ENCODE peak calls at places on chromosomes 2 and 18, in four cellular contexts. O, Q, D and P are unnamed samples.
A peak's percentile ranks its signal among the peaks of the same experiment; 100 is the strongest.

GRCh38 chr2:119744335-119744939 is 15.3 kb upstream of the PTPN4 start:
- DNase-seq in D (no peak), Q (no peak), O (no peak), P (no peak)

GRCh38 chr2:47321411-47322031 is 81.4 kb upstream of the MSH2 start:
- DNase-seq in D (no peak), O (no peak), Q (no peak), P (no peak)

GRCh38 chr2:233867993-233868532 is at the start of gene MSL3B:
- DNase-seq in O (peak; percentile 54), D (no peak), Q (no peak), P (peak; percentile 58)

GRCh38 chr18:6543330-6543908 is 128.7 kb upstream of the L3MBTL4 start:
- DNase-seq in D (no peak), Q (no peak), O (no peak), P (no peak)

GRCh38 chr2:146927080-146927714 is 917.6 kb upstream of the ACVR2A start:
- DNase-seq in D (peak; percentile 31), Q (peak; percentile 37), O (peak; percentile 25), P (no peak)

GRCh38 chr2:183172220-183172887 is 48.1 kb downstream of the NUP35 start:
- DNase-seq in D (no peak), Q (no peak), O (no peak), P (no peak)

GRCh38 chr2:162058973-162059668 is 14.9 kb downstream of the DPP4 start:
- DNase-seq in Q (no peak), D (no peak), O (no peak), P (no peak)

GRCh38 chr2:85702172-85702571 is 8.0 kb downstream of the GNLY start:
- DNase-seq in O (no peak), Q (no peak), D (no peak), P (no peak)

GRCh38 chr2:105843797-105844374 is 99.2 kb downstream of the NCK2 start:
- DNase-seq in O (no peak), Q (no peak), D (no peak), P (no peak)

GRCh38 chr2:203636896-203637818 is 69.3 kb upstream of the CD28 start:
- DNase-seq in Q (no peak), D (no peak), O (no peak), P (no peak)

GRCh38 chr18:59665057-59666007 is 31.9 kb downstream of the CCBE1 start:
- DNase-seq in D (no peak), Q (no peak), O (no peak), P (no peak)

GRCh38 chr2:98269830-98270229 is 76.4 kb upstream of the CNGA3 start:
- DNase-seq in O (no peak), D (no peak), Q (no peak), P (no peak)

GRCh38 chr18:31598021-31598805 is 6.5 kb downstream of the TTR start:
- DNase-seq in D (no peak), O (no peak), Q (no peak), P (no peak)

GRCh38 chr18:79375441-79375840 is 20.3 kb upstream of the NFATC1 start:
- DNase-seq in Q (no peak), O (no peak), D (no peak), P (no peak)

GRCh38 chr2:101149241-101150192 is 1.7 kb downstream of the TBC1D8 start:
- DNase-seq in D (no peak), O (peak; percentile 61), Q (no peak), P (no peak)
- TF ChIP-seq POLR2A in D (no peak), O (peak; percentile 25), Q (no peak), P (no peak)

GRCh38 chr18:48952287-48953095 is 1.7 kb upstream of the SMAD7 start:
- DNase-seq in O (peak; percentile 85), D (peak; percentile 85), Q (no peak), P (no peak)
- TF ChIP-seq POLR2A in O (peak; percentile 88), D (peak; percentile 37), Q (no peak), P (no peak)

GRCh38 chr2:237557633-237558015 is 8.8 kb upstream of the PRLH start:
- DNase-seq in D (no peak), O (no peak), Q (no peak), P (no peak)

GRCh38 chr2:237561221-237561620 is 5.2 kb upstream of the PRLH start:
- DNase-seq in D (peak; percentile 22), O (no peak), Q (no peak), P (no peak)

GRCh38 chr2:237555560-237555959 is 10.8 kb upstream of the PRLH start:
- DNase-seq in D (no peak), Q (no peak), O (no peak), P (no peak)

GRCh38 chr2:237556773-237557632 is 9.4 kb upstream of the PRLH start:
- DNase-seq in Q (no peak), D (no peak), O (no peak), P (peak; percentile 64)

DNA sequence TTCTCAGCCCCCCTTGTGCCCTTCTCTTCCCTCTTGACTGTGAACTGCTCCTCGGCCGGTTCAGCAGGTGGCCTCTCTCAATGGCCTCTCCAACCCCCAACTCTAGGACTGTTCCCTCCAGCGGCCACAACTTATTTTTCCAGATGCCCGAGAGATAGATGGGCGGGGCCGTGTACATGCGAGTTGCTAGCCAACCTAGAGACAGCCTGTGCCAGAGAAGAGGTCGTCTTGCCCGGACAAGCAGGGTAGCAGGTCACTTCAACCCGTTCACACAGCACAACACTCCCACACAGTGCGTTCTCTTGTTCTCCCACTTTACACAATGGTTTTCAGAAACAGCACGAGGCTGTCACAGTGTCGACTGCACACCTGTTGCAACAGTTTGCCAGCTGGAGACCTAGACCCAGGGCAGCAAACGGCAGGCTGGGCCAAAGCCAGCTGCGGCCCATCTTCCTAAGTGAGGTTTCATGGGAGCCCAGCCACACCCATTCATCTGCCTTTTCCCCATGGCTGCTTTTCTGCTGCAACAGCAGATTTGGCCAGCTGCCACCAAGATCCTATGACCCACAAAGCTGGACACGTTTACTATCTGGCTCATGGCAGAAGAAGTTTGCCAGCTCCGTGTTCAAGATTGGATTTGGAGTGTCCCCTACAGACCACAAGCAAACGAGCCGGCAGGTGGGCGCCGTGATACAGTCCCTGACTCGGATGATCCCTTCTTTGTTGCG is 7.3 kb upstream of the PRLH start:
- DNase-seq in O (peak; percentile 63), D (peak; percentile 87), Q (peak; percentile 82), P (no peak)
- TF ChIP-seq POLR2A in O (no peak), D (no peak), Q (no peak), P (no peak)

DNA sequence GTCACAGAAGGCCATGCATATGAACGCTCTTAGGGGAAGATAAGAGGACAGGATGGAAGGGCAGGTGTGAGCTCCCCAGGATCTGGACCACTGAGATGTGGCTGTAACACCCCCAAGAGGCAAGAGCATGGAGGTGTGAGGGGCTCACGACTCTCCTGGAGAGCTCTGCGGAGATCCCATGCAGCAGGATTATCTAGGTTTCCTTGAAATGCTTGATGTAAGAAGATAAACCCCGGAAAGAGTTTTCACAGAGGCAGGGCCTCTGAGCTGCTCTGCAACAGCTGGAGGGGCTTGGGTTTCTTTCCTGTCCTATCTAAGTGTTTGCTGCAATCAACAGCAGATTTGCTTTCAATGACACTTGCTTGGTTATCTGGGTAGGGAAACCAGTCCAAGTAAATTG is 139.0 kb downstream of the SMAD2 start:
- DNase-seq in O (no peak), D (no peak), Q (no peak), P (no peak)
- TF ChIP-seq POLR2A in O (no peak), D (no peak), Q (no peak), P (no peak)

GRCh38 chr2:202377308-202377736 is 1.2 kb downstream of the BMPR2 start:
- DNase-seq in D (peak; percentile 51), O (peak; percentile 55), Q (peak; percentile 20), P (no peak)
- TF ChIP-seq POLR2A in D (no peak), O (no peak), Q (no peak), P (no peak)

GRCh38 chr2:195160959-195161358 is 496.1 kb upstream of the SLC39A10 start:
- DNase-seq in Q (no peak), D (no peak), O (no peak), P (no peak)
- TF ChIP-seq POLR2A in Q (no peak), D (no peak), O (no peak), P (no peak)